ENCODE peak calls at places on chromosomes 3 and 15, in eight cellular contexts. R, M, V, Z, S, O, U and N are unnamed samples.

GRCh38 chr15:46713045-46713444 is 1004.3 kb upstream of the SEMA6D start:
- DNase-seq in U (no peak), S (no peak), V (no peak), R (no peak), O (no peak), M (no peak), Z (no peak), N (no peak)

GRCh38 chr15:74727727-74728126 is 2.4 kb upstream of the CYP1A1 start:
- DNase-seq in R (no peak), V (no peak), U (no peak), S (no peak), M (no peak), O (no peak), Z (no peak), N (peak; percentile 55)

GRCh38 chr3:186511245-186511644 is 32.9 kb downstream of the CRYGS start:
- DNase-seq in M (no peak), O (no peak), S (no peak), Z (no peak), R (no peak), U (no peak), V (no peak), N (no peak)

GRCh38 chr3:25266677-25267076 is 161.4 kb upstream of the RARB start:
- DNase-seq in V (no peak), M (no peak), Z (no peak), S (no peak), O (no peak), U (no peak), R (no peak), N (no peak)

GRCh38 chr3:72487946-72488735 is 360.1 kb downstream of the SHQ1 start:
- DNase-seq in M (no peak), U (no peak), Z (no peak), O (no peak), S (no peak), R (no peak), V (no peak), N (no peak)

GRCh38 chr15:50055333-50056278 is 63.4 kb downstream of the ATP8B4 start:
- DNase-seq in R (no peak), S (no peak), Z (no peak), M (no peak), V (no peak), O (peak; percentile 60), U (no peak), N (peak; percentile 37)

GRCh38 chr15:31150732-31151212 is 49.2 kb upstream of the TRPM1 start:
- DNase-seq in R (no peak), Z (peak; percentile 76), U (no peak), V (no peak), S (no peak), M (no peak), O (no peak), N (no peak)

GRCh38 chr15:77527164-77527778 is 105.4 kb downstream of the LINGO1 start:
- DNase-seq in Z (no peak), R (no peak), V (no peak), U (no peak), S (peak; percentile 56), O (no peak), M (no peak), N (peak; percentile 88)

GRCh38 chr3:195071916-195072820 is 198.8 kb downstream of the XXYLT1 start:
- DNase-seq in Z (no peak), R (no peak), V (no peak), S (no peak), O (no peak), U (no peak), M (no peak), N (peak; percentile 73)

GRCh38 chr3:134482622-134483021 is 3.2 kb downstream of the ANAPC13 start:
- DNase-seq in R (no peak), S (no peak), M (no peak), Z (no peak), V (no peak), U (no peak), O (no peak), N (peak; percentile 30)

GRCh38 chr15:59685737-59686297 is 3.3 kb downstream of the BNIP2 start:
- DNase-seq in O (no peak), S (no peak), U (no peak), Z (no peak), R (no peak), V (no peak), M (peak; percentile 72), N (no peak)

GRCh38 chr3:25472153-25472552 is 44.1 kb downstream of the RARB start:
- DNase-seq in R (no peak), V (no peak), S (no peak), U (no peak), M (no peak), O (no peak), Z (no peak), N (no peak)

GRCh38 chr3:32934150-32934742 is 17.2 kb upstream of the CCR4 start:
- DNase-seq in Z (peak; percentile 24), R (peak; percentile 21), U (no peak), O (peak; percentile 62), S (peak; percentile 26), V (no peak), M (peak; percentile 16), N (no peak)